ENCODE peak calls at places on chromosomes 16 and 17, in seven cellular contexts. M is astrocyte of the spinal cord, J is ELR, X is AG10803, I is A549, L is AML-193, T is ecto neural progenitor cell. F is an unnamed sample.

GRCh38 chr17:17693253-17693954 is 12.1 kb downstream of the RAI1 start:
- DNase-seq in M (no peak), J (peak; percentile 38), X (no peak), I (no peak), L (no peak), T (peak; percentile 85), F (no peak)

GRCh38 chr16:69526831-69527655 is 38.7 kb upstream of the NFAT5 start:
- DNase-seq in M (no peak), J (no peak), X (no peak), I (no peak), L (no peak), T (no peak), F (no peak)

GRCh38 chr16:88534731-88535141 is 35.5 kb upstream of the ZC3H18 start:
- DNase-seq in M (peak; percentile 33), J (peak; percentile 51), X (peak; percentile 52), I (peak; percentile 71), L (no peak), T (no peak), F (peak; percentile 47)

GRCh38 chr17:57406131-57406980 is 150.0 kb downstream of the MSI2 start:
- DNase-seq in M (peak; percentile 94), J (no peak), X (peak; percentile 26), I (no peak), L (no peak), T (peak; percentile 91), F (no peak)

GRCh38 chr17:73625975-73626706 is 18.1 kb downstream of the SDK2 start:
- DNase-seq in M (no peak), J (no peak), X (no peak), I (no peak), L (no peak), T (no peak), F (no peak)

GRCh38 chr16:73076291-73076959 is 28.5 kb upstream of the ZFHX3 start:
- DNase-seq in M (no peak), J (no peak), X (no peak), I (no peak), L (no peak), T (no peak), F (no peak)

GRCh38 chr17:58373003-58373402 is 21.0 kb upstream of the SUPT4H1 start:
- DNase-seq in M (no peak), J (no peak), X (no peak), I (no peak), L (no peak), T (no peak), F (no peak)

GRCh38 chr16:24253192-24253591 is 2.9 kb upstream of the CACNG3 start:
- DNase-seq in M (peak; percentile 15), J (peak; percentile 55), X (peak; percentile 24), I (peak; percentile 45), L (peak; percentile 48), T (peak; percentile 60), F (peak; percentile 30)

GRCh38 chr16:10871157-10871991 is 5.6 kb upstream of the CIITA start:
- DNase-seq in M (peak; percentile 90), J (peak; percentile 97), X (peak; percentile 92), I (no peak), L (peak; percentile 48), T (no peak), F (peak; percentile 95)

GRCh38 chr17:29588017-29588557 is 1.4 kb downstream of the GIT1 start:
- DNase-seq in M (no peak), J (no peak), X (no peak), I (no peak), L (no peak), T (peak; percentile 52), F (no peak)

GRCh38 chr17:15351487-15351840 is 10.1 kb upstream of the TEKT3 start:
- DNase-seq in M (no peak), J (no peak), X (peak; percentile 22), I (no peak), L (no peak), T (no peak), F (no peak)

GRCh38 chr16:3467920-3468319 is 24.4 kb downstream of the NAA60 start:
- DNase-seq in M (peak; percentile 42), J (peak; percentile 54), X (peak; percentile 25), I (no peak), L (no peak), T (no peak), F (peak; percentile 70)

GRCh38 chr16:80899804-80900592 is 95.6 kb upstream of the CDYL2 start:
- DNase-seq in M (peak; percentile 94), J (peak; percentile 7), X (peak; percentile 34), I (no peak), L (no peak), T (no peak), F (peak; percentile 29)

GRCh38 chr17:12020595-12021590 is at the start of gene MAP2K4:
- DNase-seq in M (peak; percentile 89), J (peak; percentile 87), X (peak; percentile 87), I (peak; percentile 86), L (peak; percentile 8), T (peak; percentile 99), F (peak; percentile 74)

GRCh38 chr16:3173892-3174617 is 13.9 kb upstream of the OR1F1 start:
- DNase-seq in M (no peak), J (peak; percentile 41), X (no peak), I (peak; percentile 76), L (no peak), T (peak; percentile 81), F (peak; percentile 38)

GRCh38 chr17:2700491-2701141 is 10.9 kb downstream of the CLUH start:
- DNase-seq in M (no peak), J (no peak), X (no peak), I (no peak), L (peak; percentile 100), T (no peak), F (no peak)

GRCh38 chr16:4944333-4945281 is 7.7 kb upstream of the PPL start:
- DNase-seq in M (peak; percentile 98), J (peak; percentile 96), X (peak; percentile 96), I (peak; percentile 89), L (no peak), T (no peak), F (peak; percentile 41)

GRCh38 chr16:7171151-7171550 is 161.5 kb upstream of the RBFOX1 start:
- DNase-seq in M (no peak), J (no peak), X (no peak), I (no peak), L (no peak), T (no peak), F (no peak)

GRCh38 chr16:987846-988245 is 6.3 kb downstream of the SOX8 start:
- DNase-seq in M (no peak), J (no peak), X (no peak), I (no peak), L (no peak), T (no peak), F (no peak)

GRCh38 chr17:36675786-36676185 is 74.4 kb downstream of the MRM1 start:
- DNase-seq in M (no peak), J (no peak), X (no peak), I (no peak), L (no peak), T (no peak), F (no peak)

GRCh38 chr16:47858333-47859067 is 297.3 kb downstream of the ABCC12 start:
- DNase-seq in M (no peak), J (no peak), X (no peak), I (no peak), L (no peak), T (no peak), F (no peak)

GRCh38 chr16:85220125-85220839 is 108.0 kb upstream of the CIBAR2 start:
- DNase-seq in M (peak; percentile 92), J (peak; percentile 40), X (peak; percentile 90), I (no peak), L (no peak), T (no peak), F (no peak)

GRCh38 chr16:88763502-88764053 is 21.4 kb downstream of the PIEZO1 start:
- DNase-seq in M (no peak), J (no peak), X (no peak), I (no peak), L (no peak), T (peak; percentile 77), F (no peak)

GRCh38 chr16:74607310-74607966 is 524 bp upstream of the GLG1 start:
- DNase-seq in M (no peak), J (no peak), X (no peak), I (no peak), L (no peak), T (no peak), F (no peak)

GRCh38 chr16:48383204-48383876 is 1.9 kb downstream of the SIAH1 start:
- DNase-seq in M (no peak), J (no peak), X (peak; percentile 69), I (no peak), L (no peak), T (no peak), F (no peak)

GRCh38 chr17:48055531-48056245 is 7.5 kb downstream of the NFE2L1 start:
- DNase-seq in M (peak; percentile 79), J (peak; percentile 88), X (peak; percentile 97), I (no peak), L (no peak), T (no peak), F (peak; percentile 36)

GRCh38 chr16:27481282-27481934 is 68.3 kb downstream of the GTF3C1 start:
- DNase-seq in M (no peak), J (no peak), X (no peak), I (no peak), L (no peak), T (no peak), F (no peak)

GRCh38 chr16:79767597-79768280 is 167.2 kb upstream of the MAF start:
- DNase-seq in M (peak; percentile 36), J (no peak), X (peak; percentile 42), I (no peak), L (no peak), T (peak; percentile 50), F (no peak)

GRCh38 chr16:58426095-58426494 is 33.8 kb downstream of the GINS3 start:
- DNase-seq in M (no peak), J (no peak), X (no peak), I (no peak), L (peak; percentile 91), T (no peak), F (peak; percentile 99)

GRCh38 chr17:6413073-6413472 is 21.8 kb downstream of the AIPL1 start:
- DNase-seq in M (peak; percentile 43), J (peak; percentile 74), X (peak; percentile 43), I (peak; percentile 84), L (peak; percentile 32), T (no peak), F (peak; percentile 42)

GRCh38 chr17:43717913-43718312 is 40.7 kb downstream of the SOST start:
- DNase-seq in M (no peak), J (no peak), X (no peak), I (no peak), L (no peak), T (no peak), F (no peak)

GRCh38 chr16:64983983-64984382 is 137.9 kb downstream of the CDH11 start:
- DNase-seq in M (peak; percentile 87), J (peak; percentile 46), X (peak; percentile 75), I (no peak), L (no peak), T (peak; percentile 68), F (no peak)

GRCh38 chr17:27466748-27467375 is 10.6 kb downstream of the KSR1 start:
- DNase-seq in M (no peak), J (no peak), X (no peak), I (no peak), L (peak; percentile 84), T (no peak), F (peak; percentile 77)

GRCh38 chr16:97822-98221 is 19.8 kb downstream of the MPG start:
- DNase-seq in M (peak; percentile 57), J (peak; percentile 75), X (no peak), I (no peak), L (no peak), T (no peak), F (no peak)

GRCh38 chr17:75722076-75722475 is 817 bp downstream of the ITGB4 start:
- DNase-seq in M (no peak), J (no peak), X (no peak), I (no peak), L (no peak), T (no peak), F (no peak)

GRCh38 chr17:83064021-83064731 is 15.2 kb upstream of the METRNL start:
- DNase-seq in M (no peak), J (no peak), X (no peak), I (no peak), L (no peak), T (peak; percentile 50), F (no peak)

GRCh38 chr17:15392326-15392739 is 50.9 kb upstream of the TEKT3 start:
- DNase-seq in M (peak; percentile 89), J (peak; percentile 96), X (peak; percentile 77), I (no peak), L (no peak), T (no peak), F (peak; percentile 40)

GRCh38 chr17:49691677-49692191 is 13.8 kb upstream of the SPOP start:
- DNase-seq in M (no peak), J (no peak), X (no peak), I (no peak), L (no peak), T (no peak), F (no peak)